ENCODE peak calls at places on chromosome 7, in six cellular contexts. A is uterus, F is A549, Z is right lobe of liver, M is HCT116, H is heart left ventricle. J is an unnamed sample.

GRCh38 chr7:102295346-102296178 is 8.9 kb downstream of the SH2B2 start:
- DNase-seq in A (no peak), F (no peak), Z (no peak), M (no peak), H (no peak), J (no peak)

GRCh38 chr7:110291430-110291829 is 799.5 kb upstream of the LRRN3 start:
- DNase-seq in A (no peak), F (no peak), Z (no peak), M (no peak), H (no peak), J (no peak)

GRCh38 chr7:50418934-50419333 is 31.2 kb downstream of the FIGNL1 start:
- DNase-seq in A (no peak), F (no peak), Z (no peak), M (no peak), H (no peak), J (no peak)

GRCh38 chr7:79376297-79377025 is 77.0 kb downstream of the MAGI2 start:
- DNase-seq in A (no peak), F (no peak), Z (no peak), M (no peak), H (no peak), J (no peak)

GRCh38 chr7:90587766-90588165 is 8.4 kb upstream of the CDK14 start:
- DNase-seq in A (no peak), F (no peak), Z (no peak), M (no peak), H (no peak), J (no peak)

GRCh38 chr7:15765753-15766152 is 79.3 kb upstream of the MEOX2 start:
- DNase-seq in A (no peak), F (no peak), Z (no peak), M (no peak), H (peak; percentile 55), J (no peak)

GRCh38 chr7:47956220-47956619 is 8.0 kb upstream of the PKD1L1 start:
- DNase-seq in A (no peak), F (no peak), Z (no peak), M (no peak), H (no peak), J (no peak)

GRCh38 chr7:16644987-16645592 is 464 bp downstream of the ANKMY2 start:
- DNase-seq in A (no peak), F (no peak), Z (peak; percentile 47), M (no peak), H (peak; percentile 43), J (peak; percentile 12)

GRCh38 chr7:98877692-98878364 is 504 bp upstream of the TRRAP start:
- DNase-seq in A (no peak), F (no peak), Z (no peak), M (no peak), H (no peak), J (no peak)

GRCh38 chr7:33040803-33041516 is 21.6 kb downstream of the NT5C3A start:
- DNase-seq in A (no peak), F (peak; percentile 68), Z (no peak), M (no peak), H (peak; percentile 19), J (peak; percentile 9)

GRCh38 chr7:45917064-45917463 is 4.0 kb downstream of the IGFBP3 start:
- DNase-seq in A (no peak), F (no peak), Z (no peak), M (no peak), H (no peak), J (no peak)

GRCh38 chr7:128591705-128592104 is 80.4 kb upstream of the GARIN1A start:
- DNase-seq in A (no peak), F (no peak), Z (no peak), M (no peak), H (no peak), J (no peak)

GRCh38 chr7:128351296-128352123 is 7.8 kb upstream of the RBM28 start:
- DNase-seq in A (no peak), F (no peak), Z (no peak), M (no peak), H (no peak), J (no peak)

GRCh38 chr7:18030758-18031157 is 3.1 kb upstream of the PRPS1L1 start:
- DNase-seq in A (no peak), F (no peak), Z (no peak), M (no peak), H (no peak), J (no peak)

DNA sequence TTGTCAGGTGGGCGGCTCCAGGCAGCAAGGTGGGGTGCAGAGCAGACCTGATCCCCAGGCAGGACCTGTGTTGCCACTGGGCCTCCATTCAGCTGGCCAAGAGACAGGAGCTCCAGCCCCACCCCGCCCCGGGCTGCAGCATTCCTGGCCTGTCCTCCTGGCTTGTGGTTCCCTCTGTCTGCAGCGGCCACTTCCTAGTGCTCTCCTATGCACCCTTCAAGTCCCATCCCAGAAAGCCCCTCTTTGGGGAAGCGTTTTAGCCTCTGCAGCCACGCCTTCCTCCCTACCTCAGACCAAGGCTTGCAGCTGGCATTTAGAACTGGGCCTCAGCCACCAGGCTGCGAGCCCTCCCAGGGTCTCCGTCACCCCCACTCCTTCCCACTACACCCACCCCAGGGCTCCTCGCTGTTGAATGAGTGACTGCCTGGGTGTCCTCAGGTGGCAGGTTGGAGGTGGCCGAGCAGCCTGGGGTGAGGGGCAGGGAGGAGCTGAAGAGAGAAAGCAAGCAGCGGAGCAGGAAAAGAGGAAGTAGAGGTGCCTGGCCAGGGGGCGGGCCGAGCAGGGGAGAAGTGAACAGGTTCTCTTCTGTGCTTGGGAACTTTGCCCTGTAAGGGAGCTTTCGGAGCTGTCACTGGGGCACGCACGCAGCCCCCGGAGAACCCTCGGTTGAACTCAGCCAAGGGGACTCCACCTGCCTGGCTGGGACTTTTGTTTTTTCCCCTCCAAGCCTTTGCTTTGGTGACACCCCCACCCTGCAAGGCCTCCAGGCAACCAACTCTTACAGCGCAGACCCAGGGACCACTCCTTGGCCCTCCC is 109.1 kb upstream of the TNRC18 start:
- DNase-seq in A (peak; percentile 81), F (peak; percentile 45), Z (peak; percentile 70), M (no peak), H (no peak), J (peak; percentile 70)
- H3K4me3 ChIP-seq in A (peak overlapping the region; percentile 84), F (no peak overlapping the region), Z (no peak overlapping the region), M (no peak overlapping the region), H (no peak overlapping the region), J (peak overlapping the region; percentile 2)

GRCh38 chr7:101165075-101165957 is at the start of gene VGF:
- DNase-seq in A (peak; percentile 85), F (peak; percentile 96), Z (peak; percentile 91), M (peak; percentile 83), H (peak; percentile 92), J (peak; percentile 85)
- H3K4me1 ChIP-seq in A (peaks cover 6% of the 10 kb centered on the region), F (peaks cover 86% of the 10 kb centered on the region), Z (no peaks in the 10 kb centered on the region), M (peaks cover 59% of the 10 kb centered on the region), H (peaks cover 25% of the 10 kb centered on the region), J (peaks cover 13% of the 10 kb centered on the region)

GRCh38 chr7:816751-817671 is 15.3 kb upstream of the SUN1 start:
- DNase-seq in A (no peak), F (peak; percentile 29), Z (peak; percentile 46), M (no peak), H (no peak), J (no peak)
- TF ChIP-seq POLR2A in A (peak; percentile 10), F (no peak), Z (peak; percentile 16), M (no peak), H (no peak), J (peak; percentile 35)

GRCh38 chr7:26198133-26198780 is 2.3 kb downstream of the HNRNPA2B1 start:
- DNase-seq in A (no peak), F (no peak), Z (no peak), M (no peak), H (no peak), J (no peak)

GRCh38 chr7:26197153-26198115 is 3.1 kb downstream of the HNRNPA2B1 start:
- DNase-seq in A (no peak), F (no peak), Z (no peak), M (no peak), H (no peak), J (no peak)

GRCh38 chr7:26195867-26196266 is 4.7 kb downstream of the HNRNPA2B1 start:
- DNase-seq in A (no peak), F (no peak), Z (no peak), M (no peak), H (no peak), J (no peak)

GRCh38 chr7:26195182-26195581 is 5.4 kb downstream of the HNRNPA2B1 start:
- DNase-seq in A (no peak), F (no peak), Z (no peak), M (no peak), H (no peak), J (no peak)

GRCh38 chr7:26196305-26196704 is 4.2 kb downstream of the HNRNPA2B1 start:
- DNase-seq in A (no peak), F (no peak), Z (no peak), M (no peak), H (no peak), J (no peak)
- H3K4me3 ChIP-seq in A (no peak overlapping the region), F (peak overlapping the region; percentile 89), Z (no peak overlapping the region), M (no peak overlapping the region), H (no peak overlapping the region), J (no peak overlapping the region)

DNA sequence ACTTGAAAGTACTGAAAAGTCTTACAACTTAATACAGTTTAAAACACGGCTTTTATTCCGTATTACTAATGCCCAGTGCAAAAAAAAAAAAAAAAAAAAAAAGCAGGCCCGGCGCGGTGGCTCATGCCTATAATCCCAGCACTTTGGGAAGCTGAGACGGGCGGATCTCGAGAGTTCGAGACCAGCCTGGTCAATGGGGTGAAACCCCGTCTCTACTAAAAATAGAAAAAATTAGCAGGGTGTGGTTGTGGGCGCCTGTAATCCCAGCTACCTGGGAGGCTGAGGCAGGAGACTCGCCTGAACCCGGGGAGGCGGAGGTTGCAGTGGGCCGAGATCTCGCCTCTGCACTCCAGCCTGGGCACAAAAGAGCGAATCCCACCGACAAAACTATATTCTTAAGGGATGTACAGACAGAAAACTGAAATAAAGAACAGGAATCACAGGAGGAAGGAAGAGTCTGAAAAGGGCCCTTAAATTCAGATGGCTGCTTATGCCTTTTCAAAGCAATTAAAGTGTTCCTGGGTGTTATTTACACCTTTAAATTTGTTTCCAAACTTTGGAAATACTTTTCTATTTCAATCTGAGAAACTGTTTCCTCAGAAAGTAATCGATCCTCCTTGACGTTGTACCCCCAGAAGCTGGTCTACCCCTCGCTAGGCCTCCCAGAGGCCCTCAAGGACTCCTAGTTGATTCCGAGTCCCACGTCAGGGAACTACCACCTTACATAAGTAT is 2.1 kb upstream of the KMT2E start:
- DNase-seq in A (peak; percentile 43), F (peak; percentile 27), Z (peak; percentile 28), M (no peak), H (peak; percentile 27), J (no peak)
- H3K4me1 ChIP-seq in A (no peaks in the 10 kb centered on the region), F (peaks cover 46% of the 10 kb centered on the region), Z (peaks cover 18% of the 10 kb centered on the region), M (peaks cover 16% of the 10 kb centered on the region), H (peaks cover 14% of the 10 kb centered on the region), J (peaks cover 3% of the 10 kb centered on the region)

GRCh38 chr7:77553123-77553522 is 16.0 kb downstream of the PTPN12 start:
- DNase-seq in A (no peak), F (no peak), Z (no peak), M (no peak), H (no peak), J (no peak)
- TF ChIP-seq POLR2A in A (no peak), F (no peak), Z (no peak), M (no peak), H (no peak), J (no peak)

DNA sequence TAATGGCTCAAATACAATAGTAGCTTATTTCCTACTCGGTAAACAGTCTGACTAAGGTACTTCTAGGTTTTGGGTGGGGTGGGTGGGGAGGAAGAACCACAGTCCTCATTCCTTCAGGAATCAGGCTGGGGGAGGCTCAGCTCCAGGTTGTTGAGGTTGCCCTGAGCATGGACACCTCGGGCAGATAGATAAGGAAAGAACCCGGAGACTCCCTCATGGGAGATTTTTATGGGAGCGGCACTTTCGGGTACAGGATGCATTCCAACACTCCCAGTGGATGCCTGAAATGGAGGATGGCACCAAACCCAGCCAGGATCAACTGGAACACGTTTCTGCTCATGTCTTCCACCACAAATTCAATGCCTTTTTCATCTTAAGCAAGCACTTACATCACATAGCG is 5.5 kb upstream of the GSDME start:
- DNase-seq in A (no peak), F (no peak), Z (no peak), M (no peak), H (no peak), J (no peak)
- H3K4me3 ChIP-seq in A (no peak overlapping the region), F (no peak overlapping the region), Z (no peak overlapping the region), M (no peak overlapping the region), H (no peak overlapping the region), J (no peak overlapping the region)

J was measured in prostate gland.